ENCODE peak calls at places on chromosomes 1 and 21, in seven cellular contexts. N is stomach, H is mesendoderm, T is astrocyte, E is IMR-90, V is choroid plexus epithelial cell, K is PC-3. W is an unnamed sample.

GRCh38 chr1:245512980-245513578 is 358.3 kb downstream of the KIF26B start:
- DNase-seq in N (no peak), H (peak), T (no peak), E (no peak), V (peak), K (no peak), W (peak)

GRCh38 chr1:64469614-64469976 is 334 bp upstream of the CACHD1 start:
- DNase-seq in N (peak), H (no peak), T (no peak), E (no peak), V (peak), K (no peak), W (no peak)

GRCh38 chr1:40318476-40318875 is 1.4 kb upstream of the COL9A2 start:
- DNase-seq in N (no peak), H (no peak), T (no peak), E (no peak), V (no peak), K (no peak), W (no peak)

GRCh38 chr1:156641761-156642264 is at the start of gene BCAN:
- DNase-seq in N (no peak), H (peak), T (no peak), E (peak), V (peak), K (no peak), W (no peak)

GRCh38 chr1:62612770-62613169 is 15.4 kb downstream of the ANGPTL3 start:
- DNase-seq in N (no peak), H (no peak), T (no peak), E (no peak), V (no peak), K (no peak), W (no peak)

GRCh38 chr1:68811806-68812205 is 314.9 kb upstream of the DEPDC1 start:
- DNase-seq in N (no peak), H (no peak), T (no peak), E (no peak), V (no peak), K (no peak), W (no peak)

GRCh38 chr1:76687324-76688018 is 179.8 kb upstream of the ST6GALNAC5 start:
- DNase-seq in N (no peak), H (no peak), T (no peak), E (no peak), V (no peak), K (peak), W (peak)

GRCh38 chr1:206469411-206469932 is 804 bp upstream of the IKBKE start:
- DNase-seq in N (peak), H (peak), T (no peak), E (no peak), V (no peak), K (peak), W (no peak)

GRCh38 chr21:17819878-17820232 is 699 bp upstream of the C21orf91 start:
- DNase-seq in N (no peak), H (peak), T (no peak), E (peak), V (no peak), K (no peak), W (no peak)

GRCh38 chr1:18256318-18257235 is 149.0 kb downstream of the IGSF21 start:
- DNase-seq in N (peak), H (peak), T (no peak), E (no peak), V (peak), K (peak), W (peak)

GRCh38 chr1:155933591-155934096 is 569 bp downstream of the KHDC4 start:
- DNase-seq in N (no peak), H (no peak), T (no peak), E (no peak), V (no peak), K (no peak), W (no peak)

GRCh38 chr1:175172503-175172902 is 20.1 kb downstream of the KIAA0040 start:
- DNase-seq in N (no peak), H (no peak), T (no peak), E (no peak), V (no peak), K (no peak), W (no peak)
- H3K4me3 ChIP-seq in N (no peak), H (no peak), T (no peak), E (no peak), V (no peak), K (no peak), W (no peak)

DNA sequence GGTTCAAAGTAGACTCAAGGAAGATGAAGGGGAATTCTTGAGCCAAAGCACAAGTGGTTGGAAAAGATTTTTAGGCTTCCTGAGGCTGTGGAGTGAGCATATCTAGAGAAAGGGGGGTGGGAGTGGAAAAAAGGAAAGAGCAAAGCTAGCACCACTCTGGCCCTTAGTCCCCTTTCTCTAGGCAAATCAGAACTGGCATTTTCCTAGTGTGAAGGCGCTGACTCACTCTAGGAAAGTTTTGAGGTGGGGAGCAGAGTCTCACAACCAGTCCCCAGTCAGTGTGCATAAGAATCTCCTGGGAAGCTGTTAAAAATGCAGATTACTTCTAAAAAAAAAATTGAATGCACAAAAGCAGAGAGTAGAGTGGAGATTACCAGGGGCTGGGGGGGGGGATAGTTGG is 3.4 kb upstream of the GPR89B start:
- DNase-seq in N (no peak), H (peak), T (no peak), E (no peak), V (no peak), K (no peak), W (no peak)
- H3K4me3 ChIP-seq in N (no peak), H (no peak), T (no peak), E (no peak), V (no peak), K (no peak), W (no peak)

DNA sequence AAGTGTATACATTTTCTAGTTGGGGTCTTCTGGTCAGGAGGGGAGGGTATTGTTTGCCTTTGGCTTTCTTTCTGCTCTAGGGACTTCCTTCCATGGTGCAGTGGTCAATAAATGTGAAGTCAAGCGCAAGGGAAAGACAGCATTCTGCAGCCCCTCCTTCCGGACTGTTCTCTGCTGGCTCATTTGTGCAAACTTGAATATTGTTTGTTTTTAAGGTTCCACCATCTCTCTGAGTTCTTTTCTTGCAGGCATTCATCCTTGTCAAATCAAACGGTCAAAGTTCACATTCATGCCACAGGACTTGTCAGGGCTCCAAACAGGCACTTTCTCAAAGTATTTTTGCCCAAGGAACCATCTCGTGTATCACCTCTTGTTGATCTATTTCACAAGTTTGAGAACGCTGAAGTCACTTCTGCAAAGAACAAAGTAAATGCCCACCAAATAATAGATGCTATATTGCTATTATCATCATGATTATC is 205.6 kb upstream of the KAZN start:
- DNase-seq in N (no peak), H (no peak), T (no peak), E (no peak), V (no peak), K (no peak), W (peak)
- H3K4me3 ChIP-seq in N (no peak), H (no peak), T (no peak), E (no peak), V (no peak), K (no peak), W (no peak)

GRCh38 chr1:152107289-152107983 is 7.8 kb downstream of the TCHH start:
- DNase-seq in N (no peak), H (peak), T (no peak), E (no peak), V (no peak), K (no peak), W (no peak)
- H3K4me3 ChIP-seq in N (peak), H (no peak), T (peak), E (no peak), V (no peak), K (no peak), W (no peak)

GRCh38 chr1:111214884-111215283 is 12.6 kb upstream of the CHI3L2 start:
- DNase-seq in N (no peak), H (no peak), T (no peak), E (no peak), V (no peak), K (no peak), W (no peak)
- H3K4me3 ChIP-seq in N (no peak), H (no peak), T (no peak), E (no peak), V (no peak), K (no peak), W (no peak)